ENCODE peak calls at places on chromosomes 16 and 17, in seven cellular contexts. A is stomach; M is iPS-NIHi11; Y is left colon; S is chondrocyte; E is activated CD4-positive, alpha-beta T cell treated with anti-CD3 and anti-CD28 coated beads for 24 hours; B is activated CD8-positive, alpha-beta memory T cell treated with anti-CD3 and anti-CD28 coated beads, Interleukin-2, amount 50 U/mL, for 4 hours. Q is an unnamed sample.

GRCh38 chr17:70390059-70390458 is 220.7 kb downstream of the KCNJ2 start:
- DNase-seq in A (no peak), M (no peak), Y (no peak), S (no peak), E (no peak), B (no peak), Q (no peak)

GRCh38 chr17:77446959-77447634 is 306.3 kb downstream of the SEC14L1 start:
- DNase-seq in A (no peak), M (no peak), Y (no peak), S (no peak), E (no peak), B (no peak), Q (no peak)

GRCh38 chr16:53433930-53434435 is 288 bp upstream of the RBL2 start:
- DNase-seq in A (no peak), M (no peak), Y (peak; percentile 84), S (no peak), E (peak; percentile 61), B (no peak), Q (no peak)

GRCh38 chr17:83174859-83175550 is 95.6 kb downstream of the METRNL start:
- DNase-seq in A (no peak), M (no peak), Y (no peak), S (peak; percentile 52), E (no peak), B (no peak), Q (no peak)

GRCh38 chr17:59859444-59860025 is 33.2 kb downstream of the TUBD1 start:
- DNase-seq in A (no peak), M (no peak), Y (no peak), S (no peak), E (no peak), B (no peak), Q (no peak)

GRCh38 chr17:74547736-74548135 is 1.8 kb upstream of the CD300C start:
- DNase-seq in A (no peak), M (no peak), Y (no peak), S (no peak), E (no peak), B (no peak), Q (no peak)

GRCh38 chr16:73506568-73507056 is 458.7 kb upstream of the ZFHX3 start:
- DNase-seq in A (no peak), M (no peak), Y (no peak), S (no peak), E (no peak), B (no peak), Q (no peak)

GRCh38 chr17:29616300-29617048 is 6.2 kb downstream of the CORO6 start:
- DNase-seq in A (no peak), M (no peak), Y (no peak), S (peak; percentile 92), E (no peak), B (no peak), Q (no peak)

GRCh38 chr16:19223235-19223847 is 55.3 kb downstream of the SYT17 start:
- DNase-seq in A (peak; percentile 81), M (peak; percentile 66), Y (peak; percentile 38), S (no peak), E (peak; percentile 8), B (no peak), Q (peak; percentile 64)